ENCODE peak calls at places on chromosomes 13 and 19, in six cellular contexts. T is H9, Y is neuronal stem cell, A is IMR-90, G is H1, R is trophoblast cell. X is an unnamed sample. For H3K9me3, the result is how much of the 10 kb centered on the place peaks cover.

GRCh38 chr13:94329277-94329676 is 150.2 kb downstream of the DCT start:
- DNase-seq in T (no peak), Y (no peak), A (peak), G (no peak), R (no peak), X (peak)

GRCh38 chr13:35672611-35673010 is 196.1 kb upstream of the MAB21L1 start:
- DNase-seq in T (no peak), Y (no peak), A (peak), G (no peak), R (no peak), X (no peak)

GRCh38 chr13:45257638-45258338 is 56.9 kb upstream of the KCTD4 start:
- DNase-seq in T (no peak), Y (no peak), A (peak), G (no peak), R (no peak), X (no peak)

GRCh38 chr13:30731658-30732390 is 3.5 kb upstream of the ALOX5AP start:
- DNase-seq in T (no peak), Y (no peak), A (no peak), G (no peak), R (no peak), X (no peak)

GRCh38 chr13:46197299-46197975 is 14.3 kb upstream of the LRRC63 start:
- DNase-seq in T (no peak), Y (no peak), A (no peak), G (no peak), R (peak), X (peak)

GRCh38 chr13:95956589-95957148 is 96.5 kb downstream of the UGGT2 start:
- DNase-seq in T (no peak), Y (no peak), A (no peak), G (no peak), R (no peak), X (no peak)

GRCh38 chr13:24672141-24673132 is 7.8 kb upstream of the ATP12A start:
- DNase-seq in T (no peak), Y (no peak), A (no peak), G (no peak), R (peak), X (peak)

GRCh38 chr19:35716735-35716984 is 1.1 kb upstream of the KMT2B start:
- DNase-seq in T (no peak), Y (no peak), A (no peak), G (no peak), R (no peak), X (no peak)

GRCh38 chr19:35555301-35556005 is 8.0 kb downstream of the ATP4A start:
- DNase-seq in T (peak), Y (peak), A (peak), G (peak), R (no peak), X (peak)

GRCh38 chr19:48713041-48713863 is 6.3 kb downstream of the MAMSTR start:
- DNase-seq in T (peak), Y (no peak), A (peak), G (peak), R (no peak), X (peak)

GRCh38 chr13:33213797-33214196 is 71.8 kb downstream of the STARD13 start:
- DNase-seq in T (no peak), Y (no peak), A (peak), G (no peak), R (no peak), X (no peak)

GRCh38 chr19:925087-925911 is 536 bp upstream of the ARID3A start:
- DNase-seq in T (peak), Y (peak), A (peak), G (peak), R (peak), X (peak)

GRCh38 chr13:98171806-98172569 is 5.1 kb downstream of the RNF113B start:
- DNase-seq in T (no peak), Y (no peak), A (peak), G (no peak), R (no peak), X (peak)

GRCh38 chr13:102369303-102369702 is 32.5 kb downstream of the FGF14 start:
- DNase-seq in T (no peak), Y (no peak), A (no peak), G (no peak), R (no peak), X (peak)

GRCh38 chr19:47417746-47418594 is 1.4 kb downstream of the MEIS3 start:
- DNase-seq in T (no peak), Y (no peak), A (peak), G (peak), R (no peak), X (no peak)

GRCh38 chr19:58089846-58090245 is 8.2 kb downstream of the ZSCAN18 start:
- DNase-seq in T (no peak), Y (no peak), A (no peak), G (no peak), R (no peak), X (no peak)
- H3K9me3 ChIP-seq in T (under half), Y (under half), A (half or more), G (under half), R (under half), X (under half)

GRCh38 chr13:41232715-41233114 is 30.7 kb downstream of the MTRF1 start:
- DNase-seq in T (no peak), Y (no peak), A (no peak), G (no peak), R (no peak), X (no peak)
- H2AFZ ChIP-seq in T (no peak), Y (no peak), A (no peak), G (no peak), R (no peak), X (no peak)

GRCh38 chr13:81658598-81659370 is 1317.9 kb upstream of the SPRY2 start:
- DNase-seq in T (peak), Y (no peak), A (no peak), G (no peak), R (no peak), X (no peak)
- H3K18ac ChIP-seq in T (no peak), Y (no peak), A (no peak), G (no peak), R (no peak), X (no peak)

GRCh38 chr19:56622374-56622773 is 20.6 kb upstream of the SMIM17 start:
- DNase-seq in T (no peak), Y (no peak), A (no peak), G (no peak), R (no peak), X (no peak)

GRCh38 chr19:56623006-56623405 is 20.0 kb upstream of the SMIM17 start:
- DNase-seq in T (no peak), Y (no peak), A (no peak), G (no peak), R (no peak), X (no peak)

GRCh38 chr19:56625708-56626107 is 17.3 kb upstream of the SMIM17 start:
- DNase-seq in T (no peak), Y (no peak), A (no peak), G (no peak), R (no peak), X (no peak)
- H3K9me3 ChIP-seq in T (under half), Y (under half), A (half or more), G (under half), R (under half), X (half or more)

GRCh38 chr19:19672816-19673215 is 4.2 kb downstream of the ZNF101 start:
- DNase-seq in T (no peak), Y (no peak), A (no peak), G (no peak), R (peak), X (no peak)

GRCh38 chr19:19668230-19669012 is at the start of gene ZNF101:
- DNase-seq in T (peak), Y (peak), A (peak), G (peak), R (peak), X (peak)

GRCh38 chr19:19674315-19674714 is 5.7 kb downstream of the ZNF101 start:
- DNase-seq in T (no peak), Y (no peak), A (no peak), G (no peak), R (no peak), X (no peak)

GRCh38 chr19:19670070-19670551 is 1.5 kb downstream of the ZNF101 start:
- DNase-seq in T (peak), Y (no peak), A (no peak), G (peak), R (peak), X (peak)
- H2AFZ ChIP-seq in T (no peak), Y (no peak), A (no peak), G (no peak), R (no peak), X (no peak)